ENCODE peak calls at places on chromosomes 3 and 15, in ten cellular contexts. H is WERI-Rb-1; Y is A172; N is endothelial cell; A is neural progenitor cell; B is H7; D is lung microvascular endothelial cell; I is GOT3; R is stimulated activated naive CD4-positive, alpha-beta T cell; K is activated naive CD8-positive, alpha-beta T cell treated with anti-CD3 and anti-CD28 coated beads, Interleukin-2, amount 50 U/mL, for 16 hours. V is an unnamed sample.
A peak's percentile ranks its signal among the peaks of the same experiment; 100 is the strongest.

GRCh38 chr15:84611631-84612030 is 10.8 kb downstream of the ZSCAN2 start:
- DNase-seq in H (no peak), Y (no peak), N (no peak), A (no peak), B (no peak), D (peak; percentile 68), I (no peak), R (no peak), K (no peak), V (peak; percentile 15)

GRCh38 chr3:134327594-134327975 is 46.7 kb downstream of the AMOTL2 start:
- DNase-seq in H (peak; percentile 1), Y (peak; percentile 96), N (no peak), A (no peak), B (no peak), D (peak; percentile 70), I (no peak), R (no peak), K (no peak), V (peak; percentile 92)

GRCh38 chr15:64844576-64845140 is 2.9 kb downstream of the PLEKHO2 start:
- DNase-seq in H (no peak), Y (no peak), N (no peak), A (peak; percentile 39), B (peak; percentile 42), D (no peak), I (no peak), R (no peak), K (no peak), V (no peak)

GRCh38 chr3:150760431-150761200 is 2.4 kb downstream of the SIAH2 start:
- DNase-seq in H (no peak), Y (no peak), N (no peak), A (no peak), B (no peak), D (peak; percentile 27), I (no peak), R (no peak), K (peak; percentile 33), V (no peak)

GRCh38 chr3:110542552-110543164 is 529.0 kb upstream of the NECTIN3 start:
- DNase-seq in H (no peak), Y (no peak), N (no peak), A (no peak), B (no peak), D (no peak), I (no peak), R (no peak), K (no peak), V (no peak)

GRCh38 chr15:101429646-101430045 is 59.9 kb downstream of the PCSK6 start:
- DNase-seq in H (no peak), Y (no peak), N (no peak), A (no peak), B (no peak), D (no peak), I (no peak), R (no peak), K (no peak), V (no peak)

GRCh38 chr15:59295742-59296090 is 77.0 kb downstream of the MYO1E start:
- DNase-seq in H (no peak), Y (no peak), N (no peak), A (no peak), B (no peak), D (no peak), I (no peak), R (no peak), K (no peak), V (no peak)

GRCh38 chr3:113614402-113614801 is 82.0 kb downstream of the USF3 start:
- DNase-seq in H (no peak), Y (no peak), N (no peak), A (no peak), B (no peak), D (peak; percentile 20), I (no peak), R (no peak), K (no peak), V (no peak)

GRCh38 chr15:80179025-80179759 is 26.4 kb downstream of the FAH start:
- DNase-seq in H (no peak), Y (peak; percentile 85), N (no peak), A (no peak), B (no peak), D (peak; percentile 94), I (no peak), R (no peak), K (no peak), V (peak; percentile 95)

GRCh38 chr15:90086868-90087268 is 15.4 kb downstream of the IDH2 start:
- DNase-seq in H (peak; percentile 61), Y (peak; percentile 29), N (peak; percentile 66), A (peak; percentile 59), B (peak; percentile 89), D (peak; percentile 60), I (no peak), R (no peak), K (peak; percentile 21), V (peak; percentile 44)

V was measured in LHCN-M2.